ENCODE peak calls at places on chromosomes 7 and 10, in five cellular contexts. One of them, this sample, is unnamed.
A peak's percentile ranks its signal among the peaks of the same experiment; 100 is the strongest.

GRCh38 chr10:118753331-118753730 is 1.4 kb downstream of the CACUL1 start:
- DNase-seq in germinal center: no peak
- DNase-seq in GDM1: no peak
- DNase-seq in activated CD4-positive, alpha-beta T cell treated with anti-CD3 and anti-CD28 coated beads for 1 hour: no peak
- DNase-seq in activated T-cell treated with anti-CD3 and anti-CD28 coated beads, Interleukin-2, amount 50 U/mL, for 24 hours: no peak
- DNase-seq in this sample: no peak

GRCh38 chr10:88343761-88344484 is 239.2 kb downstream of the RNLS start:
- DNase-seq in activated CD4-positive, alpha-beta T cell treated with anti-CD3 and anti-CD28 coated beads for 1 hour: no peak
- DNase-seq in activated T-cell treated with anti-CD3 and anti-CD28 coated beads, Interleukin-2, amount 50 U/mL, for 24 hours: no peak
- DNase-seq in GDM1: no peak
- DNase-seq in germinal center: no peak
- DNase-seq in this sample: no peak

GRCh38 chr10:110774069-110775021 is 97.4 kb upstream of the PDCD4 start:
- DNase-seq in activated CD4-positive, alpha-beta T cell treated with anti-CD3 and anti-CD28 coated beads for 1 hour: no peak
- DNase-seq in GDM1: no peak
- DNase-seq in activated T-cell treated with anti-CD3 and anti-CD28 coated beads, Interleukin-2, amount 50 U/mL, for 24 hours: peak; percentile 50
- DNase-seq in germinal center: no peak
- DNase-seq in this sample: no peak

GRCh38 chr10:80152820-80153219 is 20.3 kb downstream of the PLAC9 start:
- DNase-seq in germinal center: no peak
- DNase-seq in activated T-cell treated with anti-CD3 and anti-CD28 coated beads, Interleukin-2, amount 50 U/mL, for 24 hours: no peak
- DNase-seq in GDM1: no peak
- DNase-seq in activated CD4-positive, alpha-beta T cell treated with anti-CD3 and anti-CD28 coated beads for 1 hour: no peak
- DNase-seq in this sample: no peak

GRCh38 chr10:89296227-89296648 is 5.6 kb upstream of the IFIT2 start:
- DNase-seq in germinal center: no peak
- DNase-seq in activated CD4-positive, alpha-beta T cell treated with anti-CD3 and anti-CD28 coated beads for 1 hour: no peak
- DNase-seq in GDM1: no peak
- DNase-seq in activated T-cell treated with anti-CD3 and anti-CD28 coated beads, Interleukin-2, amount 50 U/mL, for 24 hours: no peak
- DNase-seq in this sample: no peak

GRCh38 chr7:152674860-152675760 is 831 bp downstream of the XRCC2 start:
- DNase-seq in germinal center: no peak
- DNase-seq in activated T-cell treated with anti-CD3 and anti-CD28 coated beads, Interleukin-2, amount 50 U/mL, for 24 hours: no peak
- DNase-seq in activated CD4-positive, alpha-beta T cell treated with anti-CD3 and anti-CD28 coated beads for 1 hour: no peak
- DNase-seq in GDM1: no peak
- DNase-seq in this sample: peak; percentile 82

GRCh38 chr10:75165684-75166622 is 44.6 kb upstream of the VDAC2 start:
- DNase-seq in activated CD4-positive, alpha-beta T cell treated with anti-CD3 and anti-CD28 coated beads for 1 hour: no peak
- DNase-seq in activated T-cell treated with anti-CD3 and anti-CD28 coated beads, Interleukin-2, amount 50 U/mL, for 24 hours: no peak
- DNase-seq in germinal center: no peak
- DNase-seq in GDM1: peak; percentile 42
- DNase-seq in this sample: no peak

GRCh38 chr7:131488361-131488760 is 68.1 kb downstream of the PODXL start:
- DNase-seq in activated T-cell treated with anti-CD3 and anti-CD28 coated beads, Interleukin-2, amount 50 U/mL, for 24 hours: no peak
- DNase-seq in germinal center: no peak
- DNase-seq in GDM1: no peak
- DNase-seq in activated CD4-positive, alpha-beta T cell treated with anti-CD3 and anti-CD28 coated beads for 1 hour: no peak
- DNase-seq in this sample: no peak

GRCh38 chr7:12303507-12303906 is 92.4 kb downstream of the TMEM106B start:
- DNase-seq in GDM1: no peak
- DNase-seq in activated T-cell treated with anti-CD3 and anti-CD28 coated beads, Interleukin-2, amount 50 U/mL, for 24 hours: no peak
- DNase-seq in germinal center: no peak
- DNase-seq in activated CD4-positive, alpha-beta T cell treated with anti-CD3 and anti-CD28 coated beads for 1 hour: no peak
- DNase-seq in this sample: no peak

GRCh38 chr10:121999301-121999700 is 10.3 kb downstream of the TACC2 start:
- DNase-seq in activated T-cell treated with anti-CD3 and anti-CD28 coated beads, Interleukin-2, amount 50 U/mL, for 24 hours: no peak
- DNase-seq in activated CD4-positive, alpha-beta T cell treated with anti-CD3 and anti-CD28 coated beads for 1 hour: no peak
- DNase-seq in GDM1: no peak
- DNase-seq in germinal center: no peak
- DNase-seq in this sample: no peak

GRCh38 chr10:109889867-109890266 is 33.4 kb downstream of the XPNPEP1 start:
- DNase-seq in germinal center: no peak
- DNase-seq in activated T-cell treated with anti-CD3 and anti-CD28 coated beads, Interleukin-2, amount 50 U/mL, for 24 hours: no peak
- DNase-seq in GDM1: no peak
- DNase-seq in activated CD4-positive, alpha-beta T cell treated with anti-CD3 and anti-CD28 coated beads for 1 hour: no peak
- DNase-seq in this sample: no peak

GRCh38 chr7:7793249-7793648 is 74.8 kb upstream of the RPA3 start:
- DNase-seq in activated T-cell treated with anti-CD3 and anti-CD28 coated beads, Interleukin-2, amount 50 U/mL, for 24 hours: no peak
- DNase-seq in germinal center: no peak
- DNase-seq in GDM1: no peak
- DNase-seq in activated CD4-positive, alpha-beta T cell treated with anti-CD3 and anti-CD28 coated beads for 1 hour: no peak
- DNase-seq in this sample: no peak

GRCh38 chr7:16084370-16084769 is 337.0 kb downstream of the CRPPA start:
- DNase-seq in GDM1: no peak
- DNase-seq in activated T-cell treated with anti-CD3 and anti-CD28 coated beads, Interleukin-2, amount 50 U/mL, for 24 hours: no peak
- DNase-seq in germinal center: no peak
- DNase-seq in activated CD4-positive, alpha-beta T cell treated with anti-CD3 and anti-CD28 coated beads for 1 hour: no peak
- DNase-seq in this sample: no peak

GRCh38 chr10:132577350-132578005 is 39.9 kb downstream of the INPP5A start:
- DNase-seq in germinal center: no peak
- DNase-seq in activated CD4-positive, alpha-beta T cell treated with anti-CD3 and anti-CD28 coated beads for 1 hour: no peak
- DNase-seq in activated T-cell treated with anti-CD3 and anti-CD28 coated beads, Interleukin-2, amount 50 U/mL, for 24 hours: no peak
- DNase-seq in GDM1: no peak
- DNase-seq in this sample: no peak

GRCh38 chr7:90455163-90456030 is 14.0 kb upstream of the PTTG1IP2 start:
- DNase-seq in GDM1: no peak
- DNase-seq in activated CD4-positive, alpha-beta T cell treated with anti-CD3 and anti-CD28 coated beads for 1 hour: no peak
- DNase-seq in activated T-cell treated with anti-CD3 and anti-CD28 coated beads, Interleukin-2, amount 50 U/mL, for 24 hours: no peak
- DNase-seq in germinal center: peak; percentile 56
- DNase-seq in this sample: peak; percentile 50

GRCh38 chr10:113618338-113618737 is 45.5 kb downstream of the NRAP start:
- DNase-seq in activated T-cell treated with anti-CD3 and anti-CD28 coated beads, Interleukin-2, amount 50 U/mL, for 24 hours: no peak
- DNase-seq in germinal center: no peak
- DNase-seq in GDM1: no peak
- DNase-seq in activated CD4-positive, alpha-beta T cell treated with anti-CD3 and anti-CD28 coated beads for 1 hour: no peak
- DNase-seq in this sample: no peak

GRCh38 chr7:91473619-91474018 is 209.4 kb downstream of the FZD1 start:
- DNase-seq in GDM1: no peak
- DNase-seq in activated CD4-positive, alpha-beta T cell treated with anti-CD3 and anti-CD28 coated beads for 1 hour: no peak
- DNase-seq in activated T-cell treated with anti-CD3 and anti-CD28 coated beads, Interleukin-2, amount 50 U/mL, for 24 hours: no peak
- DNase-seq in germinal center: no peak
- DNase-seq in this sample: no peak

GRCh38 chr10:133379152-133379800 is at the start of gene PAOX:
- DNase-seq in activated CD4-positive, alpha-beta T cell treated with anti-CD3 and anti-CD28 coated beads for 1 hour: peak; percentile 35
- DNase-seq in germinal center: peak; percentile 70
- DNase-seq in activated T-cell treated with anti-CD3 and anti-CD28 coated beads, Interleukin-2, amount 50 U/mL, for 24 hours: peak; percentile 83
- DNase-seq in GDM1: no peak
- DNase-seq in this sample: no peak

GRCh38 chr7:139687980-139688632 is 89.7 kb downstream of the HIPK2 start:
- DNase-seq in activated T-cell treated with anti-CD3 and anti-CD28 coated beads, Interleukin-2, amount 50 U/mL, for 24 hours: no peak
- DNase-seq in GDM1: no peak
- DNase-seq in germinal center: no peak
- DNase-seq in activated CD4-positive, alpha-beta T cell treated with anti-CD3 and anti-CD28 coated beads for 1 hour: no peak
- DNase-seq in this sample: no peak

GRCh38 chr7:44469461-44469860 is 21.0 kb downstream of the NUDCD3 start:
- DNase-seq in activated CD4-positive, alpha-beta T cell treated with anti-CD3 and anti-CD28 coated beads for 1 hour: no peak
- DNase-seq in germinal center: no peak
- DNase-seq in activated T-cell treated with anti-CD3 and anti-CD28 coated beads, Interleukin-2, amount 50 U/mL, for 24 hours: no peak
- DNase-seq in GDM1: no peak
- DNase-seq in this sample: no peak

GRCh38 chr7:42208586-42208985 is 28.4 kb downstream of the GLI3 start:
- DNase-seq in activated CD4-positive, alpha-beta T cell treated with anti-CD3 and anti-CD28 coated beads for 1 hour: no peak
- DNase-seq in activated T-cell treated with anti-CD3 and anti-CD28 coated beads, Interleukin-2, amount 50 U/mL, for 24 hours: no peak
- DNase-seq in germinal center: no peak
- DNase-seq in GDM1: no peak
- DNase-seq in this sample: no peak

GRCh38 chr10:44973323-44974081 is 5.1 kb downstream of the DEPP1 start:
- DNase-seq in activated CD4-positive, alpha-beta T cell treated with anti-CD3 and anti-CD28 coated beads for 1 hour: no peak
- DNase-seq in activated T-cell treated with anti-CD3 and anti-CD28 coated beads, Interleukin-2, amount 50 U/mL, for 24 hours: no peak
- DNase-seq in GDM1: no peak
- DNase-seq in germinal center: no peak
- DNase-seq in this sample: no peak

GRCh38 chr10:34495938-34496337 is 319.2 kb downstream of the PARD3 start:
- DNase-seq in GDM1: no peak
- DNase-seq in activated T-cell treated with anti-CD3 and anti-CD28 coated beads, Interleukin-2, amount 50 U/mL, for 24 hours: no peak
- DNase-seq in germinal center: no peak
- DNase-seq in activated CD4-positive, alpha-beta T cell treated with anti-CD3 and anti-CD28 coated beads for 1 hour: no peak
- DNase-seq in this sample: no peak

GRCh38 chr10:33143160-33143728 is 185.2 kb upstream of the ITGB1 start:
- DNase-seq in activated CD4-positive, alpha-beta T cell treated with anti-CD3 and anti-CD28 coated beads for 1 hour: no peak
- DNase-seq in activated T-cell treated with anti-CD3 and anti-CD28 coated beads, Interleukin-2, amount 50 U/mL, for 24 hours: peak; percentile 68
- DNase-seq in germinal center: no peak
- DNase-seq in GDM1: no peak
- DNase-seq in this sample: no peak

GRCh38 chr10:73414230-73414981 is 548 bp upstream of the ANXA7 start:
- DNase-seq in germinal center: peak; percentile 9
- DNase-seq in GDM1: no peak
- DNase-seq in activated CD4-positive, alpha-beta T cell treated with anti-CD3 and anti-CD28 coated beads for 1 hour: no peak
- DNase-seq in activated T-cell treated with anti-CD3 and anti-CD28 coated beads, Interleukin-2, amount 50 U/mL, for 24 hours: no peak
- DNase-seq in this sample: no peak

GRCh38 chr10:62479523-62479922 is 105.4 kb downstream of the ZNF365 start:
- DNase-seq in germinal center: no peak
- DNase-seq in activated T-cell treated with anti-CD3 and anti-CD28 coated beads, Interleukin-2, amount 50 U/mL, for 24 hours: no peak
- DNase-seq in GDM1: no peak
- DNase-seq in activated CD4-positive, alpha-beta T cell treated with anti-CD3 and anti-CD28 coated beads for 1 hour: no peak
- DNase-seq in this sample: no peak

GRCh38 chr10:61835069-61835908 is 66.2 kb upstream of the ARID5B start:
- DNase-seq in GDM1: peak; percentile 47
- DNase-seq in germinal center: peak; percentile 5
- DNase-seq in activated T-cell treated with anti-CD3 and anti-CD28 coated beads, Interleukin-2, amount 50 U/mL, for 24 hours: no peak
- DNase-seq in activated CD4-positive, alpha-beta T cell treated with anti-CD3 and anti-CD28 coated beads for 1 hour: no peak
- DNase-seq in this sample: no peak

GRCh38 chr7:17229257-17229656 is 69.2 kb upstream of the AHR start:
- DNase-seq in GDM1: no peak
- DNase-seq in activated CD4-positive, alpha-beta T cell treated with anti-CD3 and anti-CD28 coated beads for 1 hour: no peak
- DNase-seq in activated T-cell treated with anti-CD3 and anti-CD28 coated beads, Interleukin-2, amount 50 U/mL, for 24 hours: no peak
- DNase-seq in germinal center: no peak
- DNase-seq in this sample: no peak

GRCh38 chr10:98817396-98817795 is 370.7 kb upstream of the HPS1 start:
- DNase-seq in GDM1: no peak
- DNase-seq in activated CD4-positive, alpha-beta T cell treated with anti-CD3 and anti-CD28 coated beads for 1 hour: no peak
- DNase-seq in activated T-cell treated with anti-CD3 and anti-CD28 coated beads, Interleukin-2, amount 50 U/mL, for 24 hours: no peak
- DNase-seq in germinal center: no peak
- DNase-seq in this sample: no peak

GRCh38 chr10:43068781-43069515 is 7.9 kb upstream of the RET start:
- DNase-seq in germinal center: no peak
- DNase-seq in activated CD4-positive, alpha-beta T cell treated with anti-CD3 and anti-CD28 coated beads for 1 hour: no peak
- DNase-seq in GDM1: no peak
- DNase-seq in activated T-cell treated with anti-CD3 and anti-CD28 coated beads, Interleukin-2, amount 50 U/mL, for 24 hours: no peak
- DNase-seq in this sample: no peak

GRCh38 chr10:90321132-90321816 is 536.6 kb downstream of the HTR7 start:
- DNase-seq in germinal center: no peak
- DNase-seq in activated T-cell treated with anti-CD3 and anti-CD28 coated beads, Interleukin-2, amount 50 U/mL, for 24 hours: no peak
- DNase-seq in GDM1: no peak
- DNase-seq in activated CD4-positive, alpha-beta T cell treated with anti-CD3 and anti-CD28 coated beads for 1 hour: no peak
- DNase-seq in this sample: no peak

GRCh38 chr7:69698109-69698840 is 100.0 kb downstream of the AUTS2 start:
- DNase-seq in activated CD4-positive, alpha-beta T cell treated with anti-CD3 and anti-CD28 coated beads for 1 hour: no peak
- DNase-seq in activated T-cell treated with anti-CD3 and anti-CD28 coated beads, Interleukin-2, amount 50 U/mL, for 24 hours: no peak
- DNase-seq in GDM1: no peak
- DNase-seq in germinal center: no peak
- DNase-seq in this sample: no peak

GRCh38 chr10:95545981-95546380 is 15.2 kb downstream of the SORBS1 start:
- DNase-seq in GDM1: no peak
- DNase-seq in germinal center: no peak
- DNase-seq in activated T-cell treated with anti-CD3 and anti-CD28 coated beads, Interleukin-2, amount 50 U/mL, for 24 hours: no peak
- DNase-seq in activated CD4-positive, alpha-beta T cell treated with anti-CD3 and anti-CD28 coated beads for 1 hour: no peak
- DNase-seq in this sample: no peak